ENCODE peak calls at places on chromosome 19, in four cellular contexts. I is HCT116, P is K562, F is HepG2. L is an unnamed sample.

GRCh38 chr19:33501957-33502356 is 19.6 kb downstream of the PEPD start:
- DNase-seq in F (no peak), P (no peak), I (no peak), L (no peak)

GRCh38 chr19:39502640-39503417 is 4.1 kb downstream of the DLL3 start:
- DNase-seq in I (peak; percentile 66), P (peak; percentile 90), F (peak; percentile 56), L (peak; percentile 93)

GRCh38 chr19:33772858-33773180 is 23.9 kb upstream of the KCTD15 start:
- DNase-seq in P (no peak), I (no peak), F (no peak), L (no peak)

GRCh38 chr19:53467503-53468262 is at the start of gene ZNF813:
- DNase-seq in F (peak; percentile 82), I (no peak), P (peak; percentile 96), L (peak; percentile 56)

GRCh38 chr19:14480695-14481069 is 5.5 kb upstream of the PTGER1 start:
- DNase-seq in P (no peak), F (no peak), I (no peak), L (no peak)

GRCh38 chr19:55585658-55586339 is 5.2 kb upstream of the ZNF579 start:
- DNase-seq in I (no peak), P (peak; percentile 52), F (peak; percentile 76), L (no peak)

GRCh38 chr19:12346896-12347295 is 13.5 kb upstream of the ZNF563 start:
- DNase-seq in I (no peak), F (peak; percentile 58), P (no peak), L (no peak)

GRCh38 chr19:33295621-33296472 is 6.5 kb downstream of the CEBPA start:
- DNase-seq in F (no peak), I (no peak), P (no peak), L (no peak)

GRCh38 chr19:5096536-5096935 is 127.6 kb downstream of the KDM4B start:
- DNase-seq in P (no peak), I (no peak), F (no peak), L (no peak)

GRCh38 chr19:55459551-55459949 is 1.9 kb downstream of the ISOC2 start:
- DNase-seq in P (no peak), F (no peak), I (no peak), L (no peak)

GRCh38 chr19:28823338-28823961 is 389.5 kb downstream of the UQCRFS1 start:
- DNase-seq in F (no peak), I (no peak), P (no peak), L (no peak)

GRCh38 chr19:13018037-13018914 is 23.0 kb downstream of the NFIX start:
- DNase-seq in P (peak; percentile 58), F (no peak), I (no peak), L (no peak)

GRCh38 chr19:3975637-3976087 is 4.8 kb upstream of the DAPK3 start:
- DNase-seq in P (no peak), F (no peak), I (no peak), L (no peak)

GRCh38 chr19:38700933-38701454 is 43.3 kb downstream of the CAPN12 start:
- DNase-seq in I (no peak), F (peak; percentile 85), P (no peak), L (no peak)

GRCh38 chr19:10419646-10420443 is 493 bp upstream of the PDE4A start:
- DNase-seq in I (peak; percentile 84), F (no peak), P (peak; percentile 93), L (peak; percentile 61)

GRCh38 chr19:49356382-49356781 is 5.8 kb downstream of the TEAD2 start:
- DNase-seq in I (no peak), P (no peak), F (no peak), L (no peak)

GRCh38 chr19:54096642-54097106 is 3.9 kb downstream of the OSCAR start:
- DNase-seq in P (peak; percentile 36), I (peak; percentile 19), F (no peak), L (no peak)

GRCh38 chr19:30312582-30313352 is 59.4 kb upstream of the ZNF536 start:
- DNase-seq in F (no peak), I (no peak), P (no peak), L (no peak)

GRCh38 chr19:3984584-3984907 is 717 bp downstream of the EEF2 start:
- DNase-seq in F (no peak), I (no peak), P (peak; percentile 55), L (no peak)

GRCh38 chr19:54470991-54471782 is 1.9 kb downstream of the CDC42EP5 start:
- DNase-seq in I (no peak), P (no peak), F (no peak), L (no peak)

GRCh38 chr19:17209126-17210036 is 5.8 kb upstream of the USE1 start:
- DNase-seq in I (peak; percentile 75), F (no peak), P (peak; percentile 100), L (no peak)

GRCh38 chr19:7799640-7800355 is 30.2 kb upstream of the EVI5L start:
- DNase-seq in I (peak; percentile 76), P (peak; percentile 64), F (peak; percentile 60), L (no peak)

GRCh38 chr19:6126335-6126974 is 9.0 kb upstream of the ACSBG2 start:
- DNase-seq in F (peak; percentile 67), P (peak; percentile 70), I (peak; percentile 91), L (peak; percentile 46)

GRCh38 chr19:7871280-7871529 is 3.0 kb downstream of the PRR36 start:
- DNase-seq in P (no peak), I (no peak), F (no peak), L (no peak)

GRCh38 chr19:7550987-7551761 is 15.7 kb downstream of the PNPLA6 start:
- DNase-seq in F (no peak), I (peak; percentile 85), P (peak; percentile 89), L (no peak)

GRCh38 chr19:46372901-46373572 is 26.1 kb downstream of the PPP5C start:
- DNase-seq in F (no peak), I (no peak), P (no peak), L (no peak)

GRCh38 chr19:47729468-47729798 is 15.9 kb upstream of the NOP53 start:
- DNase-seq in I (peak; percentile 79), P (peak; percentile 80), F (no peak), L (peak; percentile 51)

GRCh38 chr19:49056101-49056901 is 1.2 kb downstream of the CGB7 start:
- DNase-seq in F (peak; percentile 23), I (peak; percentile 34), P (peak; percentile 91), L (no peak)

GRCh38 chr19:33395561-33396550 is 22.3 kb downstream of the CEBPG start:
- DNase-seq in F (no peak), I (no peak), P (no peak), L (no peak)

GRCh38 chr19:13033244-13033643 is 38.0 kb downstream of the NFIX start:
- DNase-seq in F (no peak), I (no peak), P (no peak), L (no peak)

GRCh38 chr19:56842421-56842820 is 1.9 kb upstream of the PEG3 start:
- DNase-seq in F (no peak), I (no peak), P (no peak), L (no peak)

GRCh38 chr19:16197188-16197621 is 506 bp upstream of the AP1M1 start:
- DNase-seq in I (no peak), F (peak; percentile 61), P (no peak), L (peak; percentile 2)
- TF ChIP-seq TCF7L2 in I (no peak), F (no peak), P (no peak), L (no peak)

GRCh38 chr19:51809787-51810186 is 14.8 kb downstream of the FPR3 start:
- DNase-seq in F (peak; percentile 21), I (no peak), P (no peak), L (no peak)

GRCh38 chr19:51803965-51804364 is 9.0 kb downstream of the FPR3 start:
- DNase-seq in F (no peak), P (no peak), I (no peak), L (no peak)

GRCh38 chr19:51807925-51808324 is 13.0 kb downstream of the FPR3 start:
- DNase-seq in P (no peak), I (no peak), F (no peak), L (no peak)

GRCh38 chr19:51810228-51810627 is 15.3 kb downstream of the FPR3 start:
- DNase-seq in I (no peak), P (no peak), F (peak; percentile 68), L (no peak)

GRCh38 chr19:51807111-51807701 is 12.2 kb downstream of the FPR3 start:
- DNase-seq in F (peak; percentile 52), P (peak; percentile 48), I (no peak), L (no peak)
- TF ChIP-seq TCF7L2 in F (no peak), P (no peak), I (no peak), L (no peak)

DNA sequence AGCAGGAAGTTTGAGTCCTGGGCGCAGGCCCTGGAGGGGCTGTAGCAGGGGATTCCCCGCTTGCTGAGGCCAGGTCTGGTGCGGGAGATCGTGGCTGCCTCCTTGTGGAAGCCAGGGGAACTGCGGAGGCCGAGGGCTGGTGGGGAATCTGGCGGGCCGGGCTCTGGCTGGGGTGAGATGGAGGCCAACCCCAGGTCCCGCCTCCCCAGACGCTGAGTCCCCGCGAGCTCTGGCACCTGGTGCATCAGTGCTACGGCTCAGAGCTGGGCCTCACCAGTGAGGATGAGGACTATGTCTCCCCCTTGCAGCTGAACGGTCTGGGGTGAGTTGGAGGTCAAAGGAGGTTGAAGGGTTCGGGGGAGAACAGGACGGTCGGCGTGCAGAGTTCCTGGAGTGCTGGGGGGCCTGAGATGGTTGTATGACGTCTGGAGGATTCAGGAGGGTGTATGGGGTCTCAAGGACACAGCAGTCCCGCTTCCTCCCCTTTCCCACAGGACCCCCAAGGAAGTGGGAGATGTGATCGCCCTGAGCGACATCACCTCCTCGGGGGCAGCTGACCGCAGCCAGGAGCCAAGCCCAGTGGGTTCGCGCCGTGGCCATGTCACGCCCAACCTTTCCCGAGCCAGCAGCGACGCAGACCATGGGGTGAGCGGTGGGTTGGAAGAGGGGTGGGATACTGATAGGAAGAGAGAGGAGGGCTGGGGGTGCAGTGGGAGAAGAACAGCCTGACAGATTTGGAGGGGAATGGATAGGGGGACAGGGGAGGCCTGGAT is 13.1 kb downstream of the GRAMD1A start:
- DNase-seq in F (peak; percentile 48), P (peak; percentile 73), I (no peak), L (peak; percentile 32)
- TF ChIP-seq TCF7L2 in F (no peak), P (no peak), I (no peak), L (no peak)

GRCh38 chr19:51803529-51803928 is 8.6 kb downstream of the FPR3 start:
- DNase-seq in I (no peak), F (no peak), P (no peak), L (no peak)

GRCh38 chr19:51802775-51803174 is 7.8 kb downstream of the FPR3 start:
- DNase-seq in P (no peak), F (no peak), I (no peak), L (no peak)

GRCh38 chr19:51811344-51811743 is 16.4 kb downstream of the FPR3 start:
- DNase-seq in F (no peak), I (no peak), P (no peak), L (no peak)

GRCh38 chr19:51808333-51808986 is 13.5 kb downstream of the FPR3 start:
- DNase-seq in F (peak; percentile 66), P (no peak), I (no peak), L (peak; percentile 8)
- TF ChIP-seq TCF7L2 in F (no peak), P (no peak), I (no peak), L (no peak)

DNA sequence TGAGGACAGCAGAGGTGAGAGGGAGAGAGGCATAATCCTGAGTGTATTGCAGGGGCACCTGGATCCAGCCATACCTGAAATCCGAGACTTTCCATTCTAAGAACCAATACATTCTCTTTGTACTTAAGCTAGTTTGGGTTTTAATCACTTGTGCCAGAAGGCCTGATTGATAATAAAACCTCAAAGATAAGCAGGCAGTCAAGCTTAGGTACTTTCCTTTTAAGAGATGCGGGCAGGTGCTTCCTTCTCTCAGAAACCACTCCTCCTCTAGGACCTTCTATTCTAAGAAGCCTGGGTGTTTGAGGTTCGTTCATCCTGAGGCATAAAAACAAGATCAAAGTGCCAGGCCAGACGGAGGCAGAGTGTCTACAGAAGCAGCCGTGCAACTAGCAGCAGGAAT is 22.2 kb downstream of the FAM187B start:
- DNase-seq in P (no peak), I (no peak), F (no peak), L (no peak)
- TF ChIP-seq TCF7L2 in P (no peak), I (no peak), F (no peak), L (no peak)